ENCODE peak calls at places on chromosome X, in ten cellular contexts. H is activated T-cell treated with anti-CD3 and anti-CD28 coated beads for 1 hour; Q is aorta; E is amniotic epithelial cell; K is body of pancreas; Z is ascending aorta; U is SK-MEL-5; G is stimulated activated CD8-positive, alpha-beta memory T cell treated with anti-CD3 and anti-CD28 coated beads, Interleukin-4, amount 100 ng/mL, for 24 hours; F is EL; C is activated naive CD4-positive, alpha-beta T cell treated with anti-CD3 and anti-CD28 coated beads, Interleukin-2, amount 50 U/mL, for 16 hours. B is an unnamed sample.

GRCh38 chrX:107454302-107454701 is 4.8 kb downstream of the FRMPD3 start:
- DNase-seq in H (no peak), Q (no peak), E (peak), K (no peak), Z (no peak), U (no peak), G (no peak), F (peak), C (no peak), B (no peak)

GRCh38 chrX:73842541-73843234 is 279.7 kb downstream of the CHIC1 start:
- DNase-seq in H (no peak), Q (no peak), E (no peak), K (no peak), Z (no peak), U (no peak), G (no peak), F (no peak), C (no peak), B (no peak)

GRCh38 chrX:97616883-97617510 is 733.3 kb downstream of the RPA4 start:
- DNase-seq in H (no peak), Q (no peak), E (peak), K (no peak), Z (no peak), U (no peak), G (no peak), F (peak), C (no peak), B (peak)

GRCh38 chrX:27910412-27910811 is 70.8 kb downstream of the DCAF8L1 start:
- DNase-seq in H (no peak), Q (no peak), E (no peak), K (no peak), Z (no peak), U (peak), G (no peak), F (no peak), C (no peak), B (no peak)

GRCh38 chrX:118603981-118604380 is 108.4 kb downstream of the DOCK11 start:
- DNase-seq in H (no peak), Q (no peak), E (peak), K (peak), Z (no peak), U (peak), G (peak), F (peak), C (peak), B (peak)

GRCh38 chrX:132612990-132613564 is 124.2 kb upstream of the MBNL3 start:
- DNase-seq in H (peak), Q (peak), E (peak), K (peak), Z (no peak), U (peak), G (peak), F (no peak), C (peak), B (peak)

GRCh38 chrX:49029876-49030275 is 13.3 kb downstream of the TFE3 start:
- DNase-seq in H (no peak), Q (no peak), E (no peak), K (no peak), Z (no peak), U (no peak), G (no peak), F (no peak), C (no peak), B (no peak)

GRCh38 chrX:149704664-149705063 is 7.2 kb upstream of the MAGEA11 start:
- DNase-seq in H (no peak), Q (no peak), E (no peak), K (no peak), Z (no peak), U (no peak), G (no peak), F (no peak), C (no peak), B (no peak)

GRCh38 chrX:18995216-18995615 is 11.3 kb upstream of the PHKA2 start:
- DNase-seq in H (no peak), Q (no peak), E (peak), K (no peak), Z (no peak), U (no peak), G (no peak), F (peak), C (no peak), B (peak)

GRCh38 chrX:78708171-78708570 is 39.3 kb upstream of the LPAR4 start:
- DNase-seq in H (no peak), Q (no peak), E (peak), K (no peak), Z (no peak), U (peak), G (no peak), F (peak), C (no peak), B (peak)

GRCh38 chrX:31266172-31267076 is 194.6 kb upstream of the FTHL17 start:
- DNase-seq in H (no peak), Q (peak), E (no peak), K (peak), Z (no peak), U (peak), G (no peak), F (peak), C (no peak), B (no peak)

GRCh38 chrX:23779025-23779424 is 3.9 kb upstream of the SAT1 start:
- DNase-seq in H (no peak), Q (no peak), E (peak), K (no peak), Z (no peak), U (peak), G (no peak), F (peak), C (no peak), B (peak)

GRCh38 chrX:155662297-155662696 is 49.5 kb upstream of the TMLHE start:
- DNase-seq in H (no peak), Q (no peak), E (no peak), K (no peak), Z (no peak), U (peak), G (no peak), F (no peak), C (no peak), B (no peak)

GRCh38 chrX:153828723-153829548 is 1.4 kb downstream of the PDZD4 start:
- DNase-seq in H (no peak), Q (peak), E (no peak), K (no peak), Z (no peak), U (no peak), G (no peak), F (peak), C (no peak), B (no peak)

GRCh38 chrX:110563276-110563675 is 204.6 kb downstream of the RTL9 start:
- DNase-seq in H (no peak), Q (no peak), E (no peak), K (no peak), Z (no peak), U (no peak), G (no peak), F (peak), C (no peak), B (no peak)

GRCh38 chrX:151552721-151553120 is 10.8 kb upstream of the PASD1 start:
- DNase-seq in H (no peak), Q (no peak), E (no peak), K (no peak), Z (no peak), U (no peak), G (no peak), F (no peak), C (no peak), B (no peak)

GRCh38 chrX:71222929-71223328 is at the start of gene GJB1:
- DNase-seq in H (no peak), Q (no peak), E (no peak), K (no peak), Z (no peak), U (peak), G (no peak), F (no peak), C (no peak), B (no peak)

GRCh38 chrX:12011075-12011474 is 127.2 kb upstream of the FRMPD4 start:
- DNase-seq in H (no peak), Q (no peak), E (peak), K (no peak), Z (no peak), U (no peak), G (no peak), F (peak), C (no peak), B (peak)

GRCh38 chrX:72470111-72470510 is 102.5 kb downstream of the HDAC8 start:
- DNase-seq in H (no peak), Q (no peak), E (no peak), K (no peak), Z (no peak), U (no peak), G (no peak), F (no peak), C (no peak), B (no peak)

GRCh38 chrX:104255465-104255864 is 732 bp upstream of the ESX1 start:
- DNase-seq in H (no peak), Q (no peak), E (no peak), K (no peak), Z (no peak), U (no peak), G (no peak), F (peak), C (no peak), B (no peak)

GRCh38 chrX:128464091-128464490 is 411.9 kb upstream of the ACTRT1 start:
- DNase-seq in H (no peak), Q (no peak), E (peak), K (no peak), Z (no peak), U (no peak), G (no peak), F (no peak), C (no peak), B (no peak)

GRCh38 chrX:874061-874460 is 243.5 kb downstream of the SHOX start:
- DNase-seq in H (no peak), Q (no peak), E (no peak), K (no peak), Z (no peak), U (no peak), G (no peak), F (no peak), C (no peak), B (no peak)

GRCh38 chrX:100600769-100601168 is 16.0 kb downstream of the TNMD start:
- DNase-seq in H (no peak), Q (no peak), E (no peak), K (no peak), Z (no peak), U (no peak), G (no peak), F (no peak), C (no peak), B (no peak)

GRCh38 chrX:110504947-110505346 is 146.3 kb downstream of the RTL9 start:
- DNase-seq in H (no peak), Q (no peak), E (no peak), K (no peak), Z (no peak), U (no peak), G (no peak), F (no peak), C (no peak), B (no peak)

GRCh38 chrX:11351375-11352295 is 58.4 kb downstream of the AMELX start:
- DNase-seq in H (no peak), Q (peak), E (peak), K (peak), Z (no peak), U (no peak), G (no peak), F (peak), C (no peak), B (peak)

B was measured in brain microvascular endothelial cell.